ENCODE peak calls at places on chromosome 11, in four cellular contexts. One of them, this sample, is unnamed.

GRCh38 chr11:76740772-76741171 is 42.4 kb upstream of the TSKU start:
- DNase-seq in foreskin melanocyte: no peak
- DNase-seq in NCI-H187 treated with DMSO at 0.1 percent for 48 hours: no peak
- DNase-seq in NCI-H82: no peak
- DNase-seq in this sample: no peak

GRCh38 chr11:60756307-60757032 is at the start of gene MS4A15:
- DNase-seq in foreskin melanocyte: no peak
- DNase-seq in NCI-H187 treated with DMSO at 0.1 percent for 48 hours: no peak
- DNase-seq in NCI-H82: peak; percentile 72
- DNase-seq in this sample: peak; percentile 40

GRCh38 chr11:107712342-107712741 is 486 bp upstream of the SLN start:
- DNase-seq in foreskin melanocyte: no peak
- DNase-seq in NCI-H187 treated with DMSO at 0.1 percent for 48 hours: no peak
- DNase-seq in NCI-H82: no peak
- DNase-seq in this sample: no peak

GRCh38 chr11:15258433-15259350 is 144.0 kb downstream of the INSC start:
- DNase-seq in foreskin melanocyte: peak; percentile 78
- DNase-seq in NCI-H187 treated with DMSO at 0.1 percent for 48 hours: peak; percentile 60
- DNase-seq in NCI-H82: peak; percentile 84
- DNase-seq in this sample: no peak

GRCh38 chr11:102139081-102139498 is 28.8 kb downstream of the YAP1 start:
- DNase-seq in foreskin melanocyte: peak; percentile 66
- DNase-seq in NCI-H187 treated with DMSO at 0.1 percent for 48 hours: no peak
- DNase-seq in NCI-H82: no peak
- DNase-seq in this sample: no peak

GRCh38 chr11:61297341-61297740 is 2.2 kb upstream of the VWCE start:
- DNase-seq in foreskin melanocyte: no peak
- DNase-seq in NCI-H187 treated with DMSO at 0.1 percent for 48 hours: no peak
- DNase-seq in NCI-H82: no peak
- DNase-seq in this sample: no peak

GRCh38 chr11:8252946-8253345 is 10.7 kb downstream of the LMO1 start:
- DNase-seq in foreskin melanocyte: no peak
- DNase-seq in NCI-H187 treated with DMSO at 0.1 percent for 48 hours: no peak
- DNase-seq in NCI-H82: no peak
- DNase-seq in this sample: no peak

GRCh38 chr11:76769071-76769560 is 14.0 kb upstream of the TSKU start:
- DNase-seq in foreskin melanocyte: no peak
- DNase-seq in NCI-H187 treated with DMSO at 0.1 percent for 48 hours: no peak
- DNase-seq in NCI-H82: no peak
- DNase-seq in this sample: no peak

GRCh38 chr11:76629853-76630599 is 40.5 kb downstream of the LRRC32 start:
- DNase-seq in foreskin melanocyte: no peak
- DNase-seq in NCI-H187 treated with DMSO at 0.1 percent for 48 hours: no peak
- DNase-seq in NCI-H82: no peak
- DNase-seq in this sample: no peak